ENCODE peak calls at places on chromosomes 11 and 22, in eight cellular contexts. One of them, this sample, is unnamed.

GRCh38 chr11:120268686-120269085 is 28.7 kb downstream of the POU2F3 start:
- DNase-seq in Panc1: no peak
- DNase-seq in right atrium auricular region: no peak
- DNase-seq in HFF-Myc: no peak
- DNase-seq in neural progenitor cell: no peak
- DNase-seq in RWPE2: no peak
- DNase-seq in foreskin fibroblast: no peak
- DNase-seq in AG10803: no peak
- DNase-seq in this sample: no peak

GRCh38 chr22:37953062-37953436 is 352 bp downstream of the C22orf23 start:
- DNase-seq in Panc1: no peak
- DNase-seq in right atrium auricular region: peak; percentile 62
- DNase-seq in HFF-Myc: no peak
- DNase-seq in neural progenitor cell: peak; percentile 29
- DNase-seq in RWPE2: no peak
- DNase-seq in foreskin fibroblast: no peak
- DNase-seq in AG10803: no peak
- DNase-seq in this sample: no peak

GRCh38 chr22:50206599-50206998 is 5.8 kb downstream of the SELENOO start:
- DNase-seq in Panc1: no peak
- DNase-seq in right atrium auricular region: peak; percentile 87
- DNase-seq in HFF-Myc: peak; percentile 21
- DNase-seq in neural progenitor cell: peak; percentile 70
- DNase-seq in RWPE2: no peak
- DNase-seq in foreskin fibroblast: peak; percentile 79
- DNase-seq in AG10803: peak; percentile 58
- DNase-seq in this sample: peak; percentile 32

GRCh38 chr11:131770801-131771200 is 400.4 kb downstream of the NTM start:
- DNase-seq in Panc1: no peak
- DNase-seq in right atrium auricular region: no peak
- DNase-seq in HFF-Myc: no peak
- DNase-seq in neural progenitor cell: no peak
- DNase-seq in RWPE2: no peak
- DNase-seq in foreskin fibroblast: peak; percentile 84
- DNase-seq in AG10803: no peak
- DNase-seq in this sample: peak; percentile 28

GRCh38 chr11:104254347-104254746 is 90.4 kb upstream of the PDGFD start:
- DNase-seq in Panc1: no peak
- DNase-seq in right atrium auricular region: no peak
- DNase-seq in HFF-Myc: peak; percentile 7
- DNase-seq in neural progenitor cell: peak; percentile 85
- DNase-seq in RWPE2: no peak
- DNase-seq in foreskin fibroblast: peak; percentile 34
- DNase-seq in AG10803: no peak
- DNase-seq in this sample: peak; percentile 62

GRCh38 chr22:30277547-30278344 is 11.1 kb upstream of the OSM start:
- DNase-seq in Panc1: no peak
- DNase-seq in right atrium auricular region: peak; percentile 78
- DNase-seq in HFF-Myc: peak; percentile 43
- DNase-seq in neural progenitor cell: peak; percentile 48
- DNase-seq in RWPE2: no peak
- DNase-seq in foreskin fibroblast: peak; percentile 75
- DNase-seq in AG10803: peak; percentile 55
- DNase-seq in this sample: peak; percentile 93

GRCh38 chr11:10459029-10459970 is 4.2 kb downstream of the AMPD3 start:
- DNase-seq in Panc1: no peak
- DNase-seq in right atrium auricular region: no peak
- DNase-seq in HFF-Myc: no peak
- DNase-seq in neural progenitor cell: no peak
- DNase-seq in RWPE2: no peak
- DNase-seq in foreskin fibroblast: no peak
- DNase-seq in AG10803: no peak
- DNase-seq in this sample: peak; percentile 10

GRCh38 chr11:73361953-73362776 is 14.0 kb upstream of the RELT start:
- DNase-seq in Panc1: no peak
- DNase-seq in right atrium auricular region: no peak
- DNase-seq in HFF-Myc: no peak
- DNase-seq in neural progenitor cell: peak; percentile 90
- DNase-seq in RWPE2: no peak
- DNase-seq in foreskin fibroblast: no peak
- DNase-seq in AG10803: no peak
- DNase-seq in this sample: no peak

GRCh38 chr11:73152861-73153483 is 10.9 kb upstream of the FCHSD2 start:
- DNase-seq in Panc1: no peak
- DNase-seq in right atrium auricular region: no peak
- DNase-seq in HFF-Myc: no peak
- DNase-seq in neural progenitor cell: peak; percentile 15
- DNase-seq in RWPE2: no peak
- DNase-seq in foreskin fibroblast: no peak
- DNase-seq in AG10803: no peak
- DNase-seq in this sample: no peak

GRCh38 chr22:20671409-20672081 is 102.4 kb upstream of the SERPIND1 start:
- DNase-seq in Panc1: no peak
- DNase-seq in right atrium auricular region: no peak
- DNase-seq in HFF-Myc: no peak
- DNase-seq in neural progenitor cell: no peak
- DNase-seq in RWPE2: no peak
- DNase-seq in foreskin fibroblast: no peak
- DNase-seq in AG10803: no peak
- DNase-seq in this sample: no peak

GRCh38 chr11:28566643-28567042 is 458.5 kb downstream of the METTL15 start:
- DNase-seq in Panc1: peak; percentile 36
- DNase-seq in right atrium auricular region: peak; percentile 95
- DNase-seq in HFF-Myc: peak; percentile 84
- DNase-seq in neural progenitor cell: peak; percentile 85
- DNase-seq in RWPE2: peak; percentile 76
- DNase-seq in foreskin fibroblast: peak; percentile 96
- DNase-seq in AG10803: peak; percentile 90
- DNase-seq in this sample: peak; percentile 97

GRCh38 chr11:118084247-118084646 is 2.5 kb downstream of the SMIM35 start:
- DNase-seq in Panc1: no peak
- DNase-seq in right atrium auricular region: no peak
- DNase-seq in HFF-Myc: no peak
- DNase-seq in neural progenitor cell: no peak
- DNase-seq in RWPE2: no peak
- DNase-seq in foreskin fibroblast: peak; percentile 16
- DNase-seq in AG10803: peak; percentile 2
- DNase-seq in this sample: peak; percentile 21

GRCh38 chr11:111694851-111695250 is 71.3 kb downstream of the PPP2R1B start:
- DNase-seq in Panc1: no peak
- DNase-seq in right atrium auricular region: no peak
- DNase-seq in HFF-Myc: no peak
- DNase-seq in neural progenitor cell: no peak
- DNase-seq in RWPE2: no peak
- DNase-seq in foreskin fibroblast: peak; percentile 67
- DNase-seq in AG10803: peak; percentile 89
- DNase-seq in this sample: peak; percentile 87

GRCh38 chr11:68215524-68216170 is 2.6 kb upstream of the KMT5B start:
- DNase-seq in Panc1: no peak
- DNase-seq in right atrium auricular region: no peak
- DNase-seq in HFF-Myc: no peak
- DNase-seq in neural progenitor cell: no peak
- DNase-seq in RWPE2: no peak
- DNase-seq in foreskin fibroblast: no peak
- DNase-seq in AG10803: no peak
- DNase-seq in this sample: no peak

GRCh38 chr11:76209671-76209955 is 3.3 kb upstream of the WNT11 start:
- DNase-seq in Panc1: no peak
- DNase-seq in right atrium auricular region: no peak
- DNase-seq in HFF-Myc: no peak
- DNase-seq in neural progenitor cell: no peak
- DNase-seq in RWPE2: no peak
- DNase-seq in foreskin fibroblast: peak; percentile 22
- DNase-seq in AG10803: no peak
- DNase-seq in this sample: no peak

GRCh38 chr11:122210378-122210995 is 94.5 kb upstream of the BLID start:
- DNase-seq in Panc1: no peak
- DNase-seq in right atrium auricular region: no peak
- DNase-seq in HFF-Myc: no peak
- DNase-seq in neural progenitor cell: no peak
- DNase-seq in RWPE2: no peak
- DNase-seq in foreskin fibroblast: peak; percentile 44
- DNase-seq in AG10803: no peak
- DNase-seq in this sample: no peak

DNA sequence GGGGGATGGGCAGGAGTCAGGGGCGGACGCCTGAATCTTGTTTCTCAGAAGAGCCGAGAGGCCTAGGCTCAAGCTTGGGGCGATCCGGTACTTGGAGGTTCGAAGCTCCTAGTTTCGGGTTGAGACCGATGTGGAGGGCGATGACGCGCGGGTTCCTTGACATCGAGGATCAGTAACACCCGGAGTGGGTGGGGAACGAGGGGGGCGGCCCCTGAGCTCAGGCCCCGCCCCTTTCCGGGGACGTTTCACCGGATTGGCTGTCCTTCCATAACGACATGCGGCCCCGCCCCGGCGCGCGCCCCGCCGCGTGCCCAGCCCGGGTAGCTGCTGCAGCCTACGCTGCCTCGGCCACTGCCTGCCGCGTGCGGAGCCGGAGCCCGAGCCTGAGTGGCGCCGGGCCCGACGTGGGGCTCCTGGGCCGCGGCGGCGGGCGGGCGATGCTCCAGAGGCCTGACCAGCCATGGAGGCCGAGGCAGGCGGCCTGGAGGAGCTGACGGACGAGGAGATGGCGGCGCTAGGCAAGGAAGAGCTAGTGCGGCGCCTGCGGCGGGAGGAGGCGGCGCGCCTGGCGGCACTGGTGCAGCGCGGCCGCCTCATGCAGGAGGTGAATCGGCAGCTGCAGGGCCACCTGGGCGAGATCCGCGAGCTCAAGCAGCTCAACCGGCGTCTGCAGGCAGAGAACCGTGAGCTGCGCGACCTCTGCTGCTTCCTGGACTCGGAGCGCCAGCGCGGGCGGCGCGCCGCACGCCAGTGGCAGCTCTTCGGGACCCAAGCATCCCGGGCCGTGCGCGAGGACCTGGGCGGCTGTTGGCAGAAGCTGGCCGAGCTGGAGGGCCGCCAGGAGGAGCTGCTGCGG is at the start of gene CCDC85B:
- DNase-seq in Panc1: no peak
- DNase-seq in right atrium auricular region: peak; percentile 100
- DNase-seq in HFF-Myc: peak; percentile 88
- DNase-seq in neural progenitor cell: peak; percentile 96
- DNase-seq in RWPE2: peak; percentile 94
- DNase-seq in foreskin fibroblast: peak; percentile 99
- DNase-seq in AG10803: peak; percentile 96
- DNase-seq in this sample: peak; percentile 96
- TF ChIP-seq CTCF in Panc1: peak; percentile 36
- TF ChIP-seq CTCF in right atrium auricular region: peak; percentile 29
- TF ChIP-seq CTCF in HFF-Myc: no peak
- TF ChIP-seq CTCF in neural progenitor cell: peak; percentile 40
- TF ChIP-seq CTCF in RWPE2: peak; percentile 16
- TF ChIP-seq CTCF in foreskin fibroblast: peak; percentile 9
- TF ChIP-seq CTCF in AG10803: no peak
- TF ChIP-seq CTCF in this sample: no peak

GRCh38 chr11:62392944-62393628 is 25.7 kb upstream of the SCGB1A1 start:
- DNase-seq in Panc1: no peak
- DNase-seq in right atrium auricular region: no peak
- DNase-seq in HFF-Myc: no peak
- DNase-seq in neural progenitor cell: no peak
- DNase-seq in RWPE2: no peak
- DNase-seq in foreskin fibroblast: no peak
- DNase-seq in AG10803: no peak
- DNase-seq in this sample: no peak
- TF ChIP-seq CTCF in Panc1: peak; percentile 47
- TF ChIP-seq CTCF in right atrium auricular region: no peak
- TF ChIP-seq CTCF in HFF-Myc: no peak
- TF ChIP-seq CTCF in neural progenitor cell: no peak
- TF ChIP-seq CTCF in RWPE2: peak; percentile 69
- TF ChIP-seq CTCF in foreskin fibroblast: no peak
- TF ChIP-seq CTCF in AG10803: no peak
- TF ChIP-seq CTCF in this sample: no peak

DNA sequence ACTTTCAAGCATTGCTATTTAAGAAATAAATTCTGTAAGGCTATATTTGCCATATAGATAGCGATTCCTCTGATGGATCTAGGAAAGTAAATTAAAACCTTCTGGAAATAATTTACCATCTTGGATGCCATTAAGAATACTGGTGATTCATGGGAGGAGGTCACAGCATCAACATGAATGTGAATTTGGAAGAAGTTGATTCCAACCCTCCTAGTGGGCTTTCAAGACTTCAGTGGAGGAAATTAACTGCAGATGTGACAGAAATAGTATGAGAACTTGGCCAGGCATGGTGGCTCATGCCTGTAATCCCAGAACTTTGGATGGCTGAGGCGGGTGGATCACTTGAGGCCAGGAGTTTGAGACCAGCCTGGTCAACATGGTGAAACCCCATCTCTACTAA is 14.3 kb downstream of the XNDC1N start:
- DNase-seq in Panc1: no peak
- DNase-seq in right atrium auricular region: no peak
- DNase-seq in HFF-Myc: peak; percentile 95
- DNase-seq in neural progenitor cell: no peak
- DNase-seq in RWPE2: no peak
- DNase-seq in foreskin fibroblast: peak; percentile 90
- DNase-seq in AG10803: peak; percentile 92
- DNase-seq in this sample: no peak
- TF ChIP-seq CTCF in Panc1: no peak
- TF ChIP-seq CTCF in right atrium auricular region: no peak
- TF ChIP-seq CTCF in HFF-Myc: no peak
- TF ChIP-seq CTCF in neural progenitor cell: no peak
- TF ChIP-seq CTCF in RWPE2: no peak
- TF ChIP-seq CTCF in foreskin fibroblast: no peak
- TF ChIP-seq CTCF in AG10803: no peak
- TF ChIP-seq CTCF in this sample: no peak

GRCh38 chr11:124481365-124482323 is 36.1 kb upstream of the OR8B8 start:
- DNase-seq in Panc1: no peak
- DNase-seq in right atrium auricular region: no peak
- DNase-seq in HFF-Myc: no peak
- DNase-seq in neural progenitor cell: peak; percentile 61
- DNase-seq in RWPE2: no peak
- DNase-seq in foreskin fibroblast: peak; percentile 33
- DNase-seq in AG10803: peak; percentile 20
- DNase-seq in this sample: peak; percentile 80

GRCh38 chr11:124482362-124483147 is 37.1 kb upstream of the OR8B8 start:
- DNase-seq in Panc1: no peak
- DNase-seq in right atrium auricular region: no peak
- DNase-seq in HFF-Myc: no peak
- DNase-seq in neural progenitor cell: no peak
- DNase-seq in RWPE2: no peak
- DNase-seq in foreskin fibroblast: peak; percentile 26
- DNase-seq in AG10803: no peak
- DNase-seq in this sample: peak; percentile 48

GRCh38 chr11:124483422-124483821 is 37.9 kb upstream of the OR8B8 start:
- DNase-seq in Panc1: no peak
- DNase-seq in right atrium auricular region: no peak
- DNase-seq in HFF-Myc: no peak
- DNase-seq in neural progenitor cell: no peak
- DNase-seq in RWPE2: no peak
- DNase-seq in foreskin fibroblast: no peak
- DNase-seq in AG10803: no peak
- DNase-seq in this sample: no peak
- TF ChIP-seq CTCF in Panc1: no peak
- TF ChIP-seq CTCF in right atrium auricular region: no peak
- TF ChIP-seq CTCF in HFF-Myc: no peak
- TF ChIP-seq CTCF in neural progenitor cell: no peak
- TF ChIP-seq CTCF in RWPE2: no peak
- TF ChIP-seq CTCF in foreskin fibroblast: no peak
- TF ChIP-seq CTCF in AG10803: no peak
- TF ChIP-seq CTCF in this sample: no peak

GRCh38 chr11:17799147-17799546 is 64.6 kb downstream of the KCNC1 start:
- DNase-seq in Panc1: no peak
- DNase-seq in right atrium auricular region: no peak
- DNase-seq in HFF-Myc: no peak
- DNase-seq in neural progenitor cell: no peak
- DNase-seq in RWPE2: no peak
- DNase-seq in foreskin fibroblast: no peak
- DNase-seq in AG10803: no peak
- DNase-seq in this sample: no peak
- TF ChIP-seq CTCF in Panc1: no peak
- TF ChIP-seq CTCF in right atrium auricular region: no peak
- TF ChIP-seq CTCF in HFF-Myc: no peak
- TF ChIP-seq CTCF in neural progenitor cell: no peak
- TF ChIP-seq CTCF in RWPE2: no peak
- TF ChIP-seq CTCF in foreskin fibroblast: no peak
- TF ChIP-seq CTCF in AG10803: no peak
- TF ChIP-seq CTCF in this sample: no peak

This sample was measured in fibroblast of pulmonary artery.